ENCODE peak calls at places on chromosomes 6 and 20, in nine cellular contexts. J is tibial nerve, K is Calu3, X is PC-9, H is cardiac muscle cell, Q is AG09309, S is brain microvascular endothelial cell, B is esophagus squamous epithelium, Y is upper lobe of left lung. O is an unnamed sample.

GRCh38 chr20:43506238-43506637 is 1.3 kb upstream of the L3MBTL1 start:
- DNase-seq in J (no peak), H (no peak), K (no peak), Q (no peak), S (no peak), X (no peak), B (no peak), Y (no peak), O (no peak)

GRCh38 chr20:38751360-38751976 is 3.2 kb downstream of the ACTR5 start:
- DNase-seq in K (peak; percentile 52), J (no peak), Y (no peak), X (peak; percentile 41), S (peak; percentile 38), B (no peak), Q (no peak), H (peak; percentile 57), O (no peak)

GRCh38 chr20:8213831-8214587 is 81.9 kb downstream of the PLCB1 start:
- DNase-seq in S (no peak), X (no peak), Y (no peak), K (no peak), J (no peak), Q (no peak), B (no peak), H (no peak), O (no peak)

GRCh38 chr20:61159940-61160688 is 91.9 kb upstream of the CDH4 start:
- DNase-seq in J (no peak), Q (no peak), H (no peak), B (no peak), Y (no peak), S (no peak), X (no peak), K (no peak), O (no peak)

GRCh38 chr6:35206346-35206745 is 7.4 kb upstream of the SCUBE3 start:
- DNase-seq in Y (no peak), H (no peak), B (no peak), K (no peak), Q (no peak), S (no peak), J (no peak), X (no peak), O (no peak)

GRCh38 chr6:11229267-11230043 is 3.0 kb downstream of the NEDD9 start:
- DNase-seq in K (peak; percentile 33), B (no peak), Q (no peak), X (peak; percentile 94), S (no peak), H (no peak), Y (peak; percentile 85), J (no peak), O (peak; percentile 45)

GRCh38 chr6:2133718-2134310 is 111.6 kb downstream of the GMDS start:
- DNase-seq in S (no peak), X (no peak), K (no peak), B (no peak), J (no peak), H (no peak), Q (no peak), Y (no peak), O (no peak)

GRCh38 chr20:24745206-24745605 is 203.9 kb upstream of the CST7 start:
- DNase-seq in K (no peak), Y (no peak), B (no peak), H (no peak), X (no peak), S (no peak), Q (no peak), J (no peak), O (no peak)

GRCh38 chr20:36720510-36720909 is 25.4 kb downstream of the NDRG3 start:
- DNase-seq in Q (no peak), J (no peak), Y (no peak), K (no peak), H (peak; percentile 6), B (no peak), X (no peak), S (no peak), O (no peak)

GRCh38 chr20:36712775-36713174 is 33.1 kb downstream of the NDRG3 start:
- DNase-seq in Y (no peak), S (no peak), Q (no peak), J (no peak), K (no peak), B (no peak), X (no peak), H (no peak), O (no peak)

GRCh38 chr20:36717657-36718056 is 28.2 kb downstream of the NDRG3 start:
- DNase-seq in H (peak; percentile 8), X (no peak), Y (no peak), B (no peak), J (no peak), S (no peak), Q (no peak), K (no peak), O (no peak)
- TF ChIP-seq CTCF in H (peak; percentile 18), X (peak; percentile 26), Y (peak; percentile 20), B (no peak), J (no peak), S (peak; percentile 36), Q (peak; percentile 23), K (no peak), O (peak; percentile 25)

GRCh38 chr6:33272358-33273128 is 668 bp downstream of the RPS18 start:
- DNase-seq in K (no peak), S (no peak), Q (no peak), Y (no peak), J (no peak), X (peak; percentile 33), H (no peak), B (no peak), O (no peak)

GRCh38 chr6:33273129-33273923 is 1.5 kb downstream of the RPS18 start:
- DNase-seq in Y (no peak), S (no peak), H (no peak), K (no peak), X (peak; percentile 10), Q (no peak), B (no peak), J (no peak), O (no peak)

GRCh38 chr6:33273924-33274902 is 2.3 kb downstream of the RPS18 start:
- DNase-seq in H (no peak), B (no peak), K (no peak), S (no peak), Y (no peak), J (no peak), Q (no peak), X (peak; percentile 18), O (no peak)

GRCh38 chr6:33271098-33271607 is 523 bp downstream of the VPS52 start:
- DNase-seq in Q (no peak), H (no peak), S (no peak), Y (no peak), J (no peak), X (no peak), K (no peak), B (no peak), O (no peak)

DNA sequence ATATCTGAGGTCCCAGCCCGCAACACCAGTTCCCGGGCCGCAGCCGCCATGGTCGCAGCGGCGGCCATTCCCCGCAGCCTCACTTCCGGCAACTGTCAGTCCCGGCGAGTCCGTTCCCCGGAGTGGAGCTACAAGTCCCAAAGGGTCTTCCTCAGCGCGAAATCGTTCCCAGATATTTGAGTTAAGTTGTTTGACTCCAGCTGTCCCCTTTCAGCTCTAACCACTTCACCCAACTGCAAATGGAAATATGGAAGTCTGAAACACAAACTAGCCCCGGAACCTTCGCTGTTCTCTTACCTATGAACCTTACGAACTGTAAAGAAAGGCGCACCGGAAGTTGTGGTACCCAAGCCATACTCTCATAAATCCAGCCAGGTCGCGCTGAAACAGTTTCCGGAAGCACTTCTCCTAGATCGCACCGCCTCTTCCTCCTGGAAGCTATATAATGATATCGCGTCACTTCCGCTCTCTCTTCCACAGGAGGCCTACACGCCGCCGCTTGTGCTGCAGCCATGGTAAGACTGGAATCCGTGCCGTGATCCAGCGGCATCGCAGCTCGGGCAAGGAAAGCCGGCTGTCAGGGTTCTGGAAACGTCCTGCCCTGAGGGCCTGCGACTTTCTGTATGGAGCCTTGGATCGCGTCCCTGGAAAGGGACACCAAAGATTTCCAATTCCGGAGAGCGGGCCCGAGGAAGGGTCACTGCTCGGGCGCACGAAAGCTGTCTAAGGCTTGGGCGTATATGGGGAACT is at the start of the genes RPS18 and VPS52:
- DNase-seq in Y (peak; percentile 93), S (peak; percentile 98), H (peak; percentile 100), B (peak; percentile 90), K (peak; percentile 96), X (peak; percentile 94), Q (peak; percentile 98), J (peak; percentile 88), O (peak; percentile 87)
- TF ChIP-seq CTCF in Y (no peak), S (no peak), H (no peak), B (no peak), K (no peak), X (no peak), Q (no peak), J (no peak), O (no peak)

DNA sequence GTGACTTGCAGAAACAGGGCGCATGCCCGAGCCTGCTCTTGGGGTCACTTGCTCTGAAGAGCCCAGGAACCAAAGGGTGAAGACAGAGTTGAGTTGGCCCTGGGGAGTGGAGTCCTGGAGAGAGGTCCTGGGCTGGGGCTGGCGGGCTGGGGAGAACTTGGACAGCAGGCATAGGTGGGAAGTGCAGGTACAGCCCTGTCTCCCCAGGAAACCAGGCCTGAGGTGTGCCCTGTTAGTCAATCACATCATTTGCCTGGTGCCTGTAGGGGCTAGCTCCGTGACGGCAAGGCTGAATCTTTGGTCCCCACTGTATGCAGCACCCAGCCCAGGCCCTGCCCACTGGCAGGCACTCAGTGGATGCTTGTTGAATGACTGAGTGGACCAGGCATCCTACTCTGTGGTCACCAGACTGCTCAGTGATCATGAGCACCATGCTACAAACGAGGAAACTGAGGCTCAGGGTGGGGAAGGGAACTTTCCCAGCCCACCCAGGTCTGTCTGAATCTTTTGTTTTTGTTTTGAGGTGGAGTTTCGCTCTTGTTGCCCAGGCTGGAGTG is 15.6 kb upstream of the NOL4L start:
- DNase-seq in H (no peak), K (no peak), Q (no peak), X (no peak), J (no peak), Y (no peak), S (no peak), B (no peak), O (no peak)
- TF ChIP-seq CTCF in H (no peak), K (no peak), Q (no peak), X (no peak), J (no peak), Y (no peak), S (no peak), B (no peak), O (no peak)

GRCh38 chr6:122766256-122766655 is 13.3 kb upstream of the FABP7 start:
- DNase-seq in S (no peak), H (no peak), J (no peak), K (no peak), X (no peak), B (no peak), Q (no peak), Y (no peak), O (no peak)

GRCh38 chr6:122775975-122776374 is 3.5 kb upstream of the FABP7 start:
- DNase-seq in S (no peak), X (no peak), Y (no peak), K (no peak), H (no peak), B (no peak), J (no peak), Q (no peak), O (no peak)

GRCh38 chr6:122772724-122773123 is 6.8 kb upstream of the FABP7 start:
- DNase-seq in H (no peak), J (no peak), S (no peak), B (no peak), Y (no peak), X (peak; percentile 65), Q (no peak), K (no peak), O (no peak)

DNA sequence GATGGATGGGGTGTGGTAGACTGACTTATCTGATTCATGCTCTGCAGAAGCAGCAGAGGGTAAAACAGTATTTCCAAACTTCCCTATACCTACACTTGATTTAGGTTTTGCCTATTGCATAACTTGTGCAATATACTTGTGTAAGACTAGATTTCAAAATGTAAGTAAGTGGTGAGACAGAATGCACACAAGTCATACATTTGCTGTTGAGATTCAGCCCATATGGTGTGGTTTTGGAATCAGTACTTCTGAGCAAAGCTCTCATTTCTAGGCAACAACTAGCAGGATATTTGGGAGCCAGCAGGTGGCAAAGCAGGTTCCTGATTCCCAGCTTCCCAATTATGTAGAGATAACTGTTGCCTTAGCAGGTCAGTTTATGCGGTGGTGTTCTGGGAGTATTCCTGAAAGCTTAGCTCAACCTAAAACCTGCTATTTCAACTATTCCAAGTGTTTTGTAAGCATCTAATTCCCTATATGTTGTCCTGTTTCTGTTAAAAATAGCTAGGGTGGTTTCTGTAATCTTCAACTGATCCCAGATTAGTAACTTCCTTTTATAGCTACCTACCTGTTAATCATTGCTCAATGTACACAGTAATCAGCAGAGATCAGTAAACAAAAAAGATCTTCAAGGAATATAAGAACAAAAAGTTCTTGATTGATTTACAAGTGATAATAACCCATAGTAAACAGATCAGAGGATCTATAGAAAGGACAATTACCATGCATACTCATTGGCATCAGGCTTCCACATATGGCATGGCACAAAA is 8.5 kb upstream of the FABP7 start:
- DNase-seq in X (peak; percentile 49), S (no peak), J (no peak), H (no peak), K (no peak), Q (no peak), Y (no peak), B (no peak), O (no peak)
- TF ChIP-seq CTCF in X (peak; percentile 19), S (no peak), J (no peak), H (no peak), K (no peak), Q (peak; percentile 7), Y (no peak), B (no peak), O (no peak)